ENCODE peak calls at places on chromosomes 2 and 18, in ten cellular contexts. One of them, this sample, is unnamed.

GRCh38 chr2:237895544-237896506 is 36.4 kb downstream of the RAMP1 start:
- DNase-seq in HCT116: no peak
- DNase-seq in CD4-positive, CD25-positive, alpha-beta regulatory T cell: no peak
- DNase-seq in tibial artery: peak; percentile 77
- DNase-seq in GM06990: no peak
- DNase-seq in pancreas: peak; percentile 47
- DNase-seq in C1 segment of cervical spinal cord: peak; percentile 77
- DNase-seq in stimulated activated CD8-positive, alpha-beta memory T cell treated with anti-CD3 and anti-CD28 coated beads, Interleukin-12 subunit alpha, Interleukin-12 subunit beta, amount 100 ng/mL, for 1 hour: no peak
- DNase-seq in activated CD4-positive, CD25-positive, alpha-beta regulatory T cell: no peak
- DNase-seq in SJCRH30: peak; percentile 51
- DNase-seq in this sample: peak; percentile 94

GRCh38 chr18:76265375-76266225 is 229.4 kb downstream of the ZNF516 start:
- DNase-seq in CD4-positive, CD25-positive, alpha-beta regulatory T cell: no peak
- DNase-seq in SJCRH30: no peak
- DNase-seq in tibial artery: peak; percentile 82
- DNase-seq in stimulated activated CD8-positive, alpha-beta memory T cell treated with anti-CD3 and anti-CD28 coated beads, Interleukin-12 subunit alpha, Interleukin-12 subunit beta, amount 100 ng/mL, for 1 hour: no peak
- DNase-seq in HCT116: no peak
- DNase-seq in pancreas: no peak
- DNase-seq in GM06990: no peak
- DNase-seq in C1 segment of cervical spinal cord: no peak
- DNase-seq in activated CD4-positive, CD25-positive, alpha-beta regulatory T cell: no peak
- DNase-seq in this sample: no peak

GRCh38 chr18:63062246-63062645 is 257.3 kb downstream of the BCL2 start:
- DNase-seq in SJCRH30: no peak
- DNase-seq in stimulated activated CD8-positive, alpha-beta memory T cell treated with anti-CD3 and anti-CD28 coated beads, Interleukin-12 subunit alpha, Interleukin-12 subunit beta, amount 100 ng/mL, for 1 hour: no peak
- DNase-seq in HCT116: no peak
- DNase-seq in tibial artery: no peak
- DNase-seq in C1 segment of cervical spinal cord: no peak
- DNase-seq in pancreas: no peak
- DNase-seq in activated CD4-positive, CD25-positive, alpha-beta regulatory T cell: no peak
- DNase-seq in CD4-positive, CD25-positive, alpha-beta regulatory T cell: no peak
- DNase-seq in GM06990: no peak
- DNase-seq in this sample: no peak

GRCh38 chr18:28112056-28112470 is 64.9 kb downstream of the CDH2 start:
- DNase-seq in pancreas: no peak
- DNase-seq in CD4-positive, CD25-positive, alpha-beta regulatory T cell: no peak
- DNase-seq in HCT116: no peak
- DNase-seq in activated CD4-positive, CD25-positive, alpha-beta regulatory T cell: no peak
- DNase-seq in stimulated activated CD8-positive, alpha-beta memory T cell treated with anti-CD3 and anti-CD28 coated beads, Interleukin-12 subunit alpha, Interleukin-12 subunit beta, amount 100 ng/mL, for 1 hour: no peak
- DNase-seq in C1 segment of cervical spinal cord: no peak
- DNase-seq in GM06990: no peak
- DNase-seq in SJCRH30: no peak
- DNase-seq in tibial artery: no peak
- DNase-seq in this sample: no peak

GRCh38 chr2:18741888-18742287 is 152.5 kb upstream of the NT5C1B start:
- DNase-seq in HCT116: no peak
- DNase-seq in activated CD4-positive, CD25-positive, alpha-beta regulatory T cell: no peak
- DNase-seq in CD4-positive, CD25-positive, alpha-beta regulatory T cell: no peak
- DNase-seq in SJCRH30: no peak
- DNase-seq in GM06990: no peak
- DNase-seq in C1 segment of cervical spinal cord: no peak
- DNase-seq in pancreas: no peak
- DNase-seq in stimulated activated CD8-positive, alpha-beta memory T cell treated with anti-CD3 and anti-CD28 coated beads, Interleukin-12 subunit alpha, Interleukin-12 subunit beta, amount 100 ng/mL, for 1 hour: no peak
- DNase-seq in tibial artery: no peak
- DNase-seq in this sample: no peak

GRCh38 chr2:192194065-192194865 is 468 bp downstream of the TMEFF2 start:
- DNase-seq in HCT116: no peak
- DNase-seq in SJCRH30: peak; percentile 94
- DNase-seq in activated CD4-positive, CD25-positive, alpha-beta regulatory T cell: no peak
- DNase-seq in C1 segment of cervical spinal cord: peak; percentile 77
- DNase-seq in CD4-positive, CD25-positive, alpha-beta regulatory T cell: peak; percentile 11
- DNase-seq in tibial artery: peak; percentile 21
- DNase-seq in pancreas: no peak
- DNase-seq in stimulated activated CD8-positive, alpha-beta memory T cell treated with anti-CD3 and anti-CD28 coated beads, Interleukin-12 subunit alpha, Interleukin-12 subunit beta, amount 100 ng/mL, for 1 hour: no peak
- DNase-seq in GM06990: no peak
- DNase-seq in this sample: no peak

GRCh38 chr2:126932966-126933555 is 34.4 kb downstream of the TEX51 start:
- DNase-seq in activated CD4-positive, CD25-positive, alpha-beta regulatory T cell: no peak
- DNase-seq in HCT116: no peak
- DNase-seq in stimulated activated CD8-positive, alpha-beta memory T cell treated with anti-CD3 and anti-CD28 coated beads, Interleukin-12 subunit alpha, Interleukin-12 subunit beta, amount 100 ng/mL, for 1 hour: no peak
- DNase-seq in CD4-positive, CD25-positive, alpha-beta regulatory T cell: no peak
- DNase-seq in pancreas: no peak
- DNase-seq in C1 segment of cervical spinal cord: no peak
- DNase-seq in tibial artery: no peak
- DNase-seq in GM06990: no peak
- DNase-seq in SJCRH30: no peak
- DNase-seq in this sample: no peak

GRCh38 chr2:37871453-37872191 is 53.5 kb upstream of the RMDN2 start:
- DNase-seq in tibial artery: no peak
- DNase-seq in SJCRH30: no peak
- DNase-seq in HCT116: no peak
- DNase-seq in activated CD4-positive, CD25-positive, alpha-beta regulatory T cell: no peak
- DNase-seq in CD4-positive, CD25-positive, alpha-beta regulatory T cell: peak; percentile 50
- DNase-seq in pancreas: no peak
- DNase-seq in GM06990: no peak
- DNase-seq in stimulated activated CD8-positive, alpha-beta memory T cell treated with anti-CD3 and anti-CD28 coated beads, Interleukin-12 subunit alpha, Interleukin-12 subunit beta, amount 100 ng/mL, for 1 hour: no peak
- DNase-seq in C1 segment of cervical spinal cord: no peak
- DNase-seq in this sample: no peak

GRCh38 chr2:63977904-63978303 is 41.3 kb downstream of the VPS54 start:
- DNase-seq in HCT116: no peak
- DNase-seq in stimulated activated CD8-positive, alpha-beta memory T cell treated with anti-CD3 and anti-CD28 coated beads, Interleukin-12 subunit alpha, Interleukin-12 subunit beta, amount 100 ng/mL, for 1 hour: no peak
- DNase-seq in tibial artery: no peak
- DNase-seq in GM06990: peak; percentile 24
- DNase-seq in activated CD4-positive, CD25-positive, alpha-beta regulatory T cell: no peak
- DNase-seq in CD4-positive, CD25-positive, alpha-beta regulatory T cell: peak; percentile 91
- DNase-seq in C1 segment of cervical spinal cord: no peak
- DNase-seq in pancreas: no peak
- DNase-seq in SJCRH30: no peak
- DNase-seq in this sample: no peak

GRCh38 chr18:76443519-76444435 is 51.3 kb downstream of the ZNF516 start:
- DNase-seq in activated CD4-positive, CD25-positive, alpha-beta regulatory T cell: no peak
- DNase-seq in C1 segment of cervical spinal cord: no peak
- DNase-seq in tibial artery: no peak
- DNase-seq in SJCRH30: no peak
- DNase-seq in pancreas: no peak
- DNase-seq in CD4-positive, CD25-positive, alpha-beta regulatory T cell: no peak
- DNase-seq in HCT116: no peak
- DNase-seq in stimulated activated CD8-positive, alpha-beta memory T cell treated with anti-CD3 and anti-CD28 coated beads, Interleukin-12 subunit alpha, Interleukin-12 subunit beta, amount 100 ng/mL, for 1 hour: no peak
- DNase-seq in GM06990: no peak
- DNase-seq in this sample: peak; percentile 40

GRCh38 chr2:25316101-25316500 is 25.6 kb downstream of the DNMT3A start:
- DNase-seq in C1 segment of cervical spinal cord: peak; percentile 24
- DNase-seq in tibial artery: peak; percentile 62
- DNase-seq in GM06990: no peak
- DNase-seq in stimulated activated CD8-positive, alpha-beta memory T cell treated with anti-CD3 and anti-CD28 coated beads, Interleukin-12 subunit alpha, Interleukin-12 subunit beta, amount 100 ng/mL, for 1 hour: no peak
- DNase-seq in HCT116: no peak
- DNase-seq in pancreas: no peak
- DNase-seq in activated CD4-positive, CD25-positive, alpha-beta regulatory T cell: no peak
- DNase-seq in CD4-positive, CD25-positive, alpha-beta regulatory T cell: no peak
- DNase-seq in SJCRH30: no peak
- DNase-seq in this sample: no peak

GRCh38 chr2:25618676-25619075 is 54.7 kb downstream of the DTNB start:
- DNase-seq in CD4-positive, CD25-positive, alpha-beta regulatory T cell: no peak
- DNase-seq in HCT116: peak; percentile 53
- DNase-seq in GM06990: no peak
- DNase-seq in stimulated activated CD8-positive, alpha-beta memory T cell treated with anti-CD3 and anti-CD28 coated beads, Interleukin-12 subunit alpha, Interleukin-12 subunit beta, amount 100 ng/mL, for 1 hour: no peak
- DNase-seq in activated CD4-positive, CD25-positive, alpha-beta regulatory T cell: no peak
- DNase-seq in pancreas: no peak
- DNase-seq in SJCRH30: peak; percentile 59
- DNase-seq in C1 segment of cervical spinal cord: no peak
- DNase-seq in tibial artery: no peak
- DNase-seq in this sample: no peak

GRCh38 chr2:217839073-217839749 is 163.6 kb downstream of the TNS1 start:
- DNase-seq in pancreas: no peak
- DNase-seq in stimulated activated CD8-positive, alpha-beta memory T cell treated with anti-CD3 and anti-CD28 coated beads, Interleukin-12 subunit alpha, Interleukin-12 subunit beta, amount 100 ng/mL, for 1 hour: no peak
- DNase-seq in GM06990: no peak
- DNase-seq in HCT116: no peak
- DNase-seq in CD4-positive, CD25-positive, alpha-beta regulatory T cell: no peak
- DNase-seq in SJCRH30: no peak
- DNase-seq in tibial artery: no peak
- DNase-seq in C1 segment of cervical spinal cord: no peak
- DNase-seq in activated CD4-positive, CD25-positive, alpha-beta regulatory T cell: no peak
- DNase-seq in this sample: no peak

GRCh38 chr2:3481011-3481400 is 38.3 kb downstream of the ADI1 start:
- DNase-seq in HCT116: no peak
- DNase-seq in CD4-positive, CD25-positive, alpha-beta regulatory T cell: no peak
- DNase-seq in C1 segment of cervical spinal cord: no peak
- DNase-seq in stimulated activated CD8-positive, alpha-beta memory T cell treated with anti-CD3 and anti-CD28 coated beads, Interleukin-12 subunit alpha, Interleukin-12 subunit beta, amount 100 ng/mL, for 1 hour: no peak
- DNase-seq in pancreas: no peak
- DNase-seq in SJCRH30: no peak
- DNase-seq in activated CD4-positive, CD25-positive, alpha-beta regulatory T cell: no peak
- DNase-seq in tibial artery: no peak
- DNase-seq in GM06990: no peak
- DNase-seq in this sample: no peak

GRCh38 chr2:235554936-235555335 is 61.1 kb downstream of the AGAP1 start:
- DNase-seq in activated CD4-positive, CD25-positive, alpha-beta regulatory T cell: no peak
- DNase-seq in HCT116: no peak
- DNase-seq in CD4-positive, CD25-positive, alpha-beta regulatory T cell: no peak
- DNase-seq in GM06990: no peak
- DNase-seq in pancreas: no peak
- DNase-seq in stimulated activated CD8-positive, alpha-beta memory T cell treated with anti-CD3 and anti-CD28 coated beads, Interleukin-12 subunit alpha, Interleukin-12 subunit beta, amount 100 ng/mL, for 1 hour: no peak
- DNase-seq in tibial artery: no peak
- DNase-seq in C1 segment of cervical spinal cord: no peak
- DNase-seq in SJCRH30: no peak
- DNase-seq in this sample: no peak

GRCh38 chr18:58407649-58408407 is 221.1 kb downstream of the ALPK2 start:
- DNase-seq in stimulated activated CD8-positive, alpha-beta memory T cell treated with anti-CD3 and anti-CD28 coated beads, Interleukin-12 subunit alpha, Interleukin-12 subunit beta, amount 100 ng/mL, for 1 hour: no peak
- DNase-seq in HCT116: no peak
- DNase-seq in activated CD4-positive, CD25-positive, alpha-beta regulatory T cell: no peak
- DNase-seq in tibial artery: no peak
- DNase-seq in CD4-positive, CD25-positive, alpha-beta regulatory T cell: no peak
- DNase-seq in pancreas: no peak
- DNase-seq in GM06990: no peak
- DNase-seq in C1 segment of cervical spinal cord: no peak
- DNase-seq in SJCRH30: no peak
- DNase-seq in this sample: no peak

GRCh38 chr2:121699421-121700328 is 37.0 kb downstream of the NIFK start:
- DNase-seq in pancreas: peak; percentile 42
- DNase-seq in stimulated activated CD8-positive, alpha-beta memory T cell treated with anti-CD3 and anti-CD28 coated beads, Interleukin-12 subunit alpha, Interleukin-12 subunit beta, amount 100 ng/mL, for 1 hour: peak; percentile 76
- DNase-seq in tibial artery: no peak
- DNase-seq in C1 segment of cervical spinal cord: no peak
- DNase-seq in activated CD4-positive, CD25-positive, alpha-beta regulatory T cell: peak; percentile 67
- DNase-seq in CD4-positive, CD25-positive, alpha-beta regulatory T cell: peak; percentile 88
- DNase-seq in HCT116: peak; percentile 71
- DNase-seq in GM06990: peak; percentile 72
- DNase-seq in SJCRH30: peak; percentile 53
- DNase-seq in this sample: no peak

GRCh38 chr2:224650815-224651439 is 65.2 kb downstream of the CCDC195 start:
- DNase-seq in tibial artery: no peak
- DNase-seq in C1 segment of cervical spinal cord: no peak
- DNase-seq in pancreas: no peak
- DNase-seq in stimulated activated CD8-positive, alpha-beta memory T cell treated with anti-CD3 and anti-CD28 coated beads, Interleukin-12 subunit alpha, Interleukin-12 subunit beta, amount 100 ng/mL, for 1 hour: no peak
- DNase-seq in GM06990: no peak
- DNase-seq in CD4-positive, CD25-positive, alpha-beta regulatory T cell: peak; percentile 66
- DNase-seq in activated CD4-positive, CD25-positive, alpha-beta regulatory T cell: no peak
- DNase-seq in HCT116: peak; percentile 53
- DNase-seq in SJCRH30: peak; percentile 89
- DNase-seq in this sample: no peak

GRCh38 chr2:37472959-37473358 is 128.5 kb downstream of the QPCT start:
- DNase-seq in tibial artery: peak; percentile 44
- DNase-seq in C1 segment of cervical spinal cord: no peak
- DNase-seq in SJCRH30: peak; percentile 34
- DNase-seq in GM06990: no peak
- DNase-seq in activated CD4-positive, CD25-positive, alpha-beta regulatory T cell: no peak
- DNase-seq in pancreas: no peak
- DNase-seq in stimulated activated CD8-positive, alpha-beta memory T cell treated with anti-CD3 and anti-CD28 coated beads, Interleukin-12 subunit alpha, Interleukin-12 subunit beta, amount 100 ng/mL, for 1 hour: no peak
- DNase-seq in CD4-positive, CD25-positive, alpha-beta regulatory T cell: no peak
- DNase-seq in HCT116: no peak
- DNase-seq in this sample: no peak

GRCh38 chr2:6772366-6772710 is 93.4 kb downstream of the CMPK2 start:
- DNase-seq in tibial artery: no peak
- DNase-seq in stimulated activated CD8-positive, alpha-beta memory T cell treated with anti-CD3 and anti-CD28 coated beads, Interleukin-12 subunit alpha, Interleukin-12 subunit beta, amount 100 ng/mL, for 1 hour: no peak
- DNase-seq in SJCRH30: peak; percentile 60
- DNase-seq in GM06990: no peak
- DNase-seq in HCT116: no peak
- DNase-seq in CD4-positive, CD25-positive, alpha-beta regulatory T cell: no peak
- DNase-seq in activated CD4-positive, CD25-positive, alpha-beta regulatory T cell: no peak
- DNase-seq in pancreas: no peak
- DNase-seq in C1 segment of cervical spinal cord: no peak
- DNase-seq in this sample: no peak

GRCh38 chr2:174158003-174158402 is 90.3 kb downstream of the OLA1 start:
- DNase-seq in activated CD4-positive, CD25-positive, alpha-beta regulatory T cell: no peak
- DNase-seq in tibial artery: no peak
- DNase-seq in C1 segment of cervical spinal cord: peak; percentile 0
- DNase-seq in GM06990: no peak
- DNase-seq in CD4-positive, CD25-positive, alpha-beta regulatory T cell: peak; percentile 59
- DNase-seq in pancreas: no peak
- DNase-seq in SJCRH30: peak; percentile 53
- DNase-seq in stimulated activated CD8-positive, alpha-beta memory T cell treated with anti-CD3 and anti-CD28 coated beads, Interleukin-12 subunit alpha, Interleukin-12 subunit beta, amount 100 ng/mL, for 1 hour: no peak
- DNase-seq in HCT116: peak; percentile 51
- DNase-seq in this sample: no peak

GRCh38 chr2:218999881-219000568 is 6.8 kb upstream of the CRYBA2 start:
- DNase-seq in HCT116: no peak
- DNase-seq in C1 segment of cervical spinal cord: no peak
- DNase-seq in GM06990: no peak
- DNase-seq in tibial artery: no peak
- DNase-seq in SJCRH30: peak; percentile 9
- DNase-seq in pancreas: peak; percentile 57
- DNase-seq in CD4-positive, CD25-positive, alpha-beta regulatory T cell: no peak
- DNase-seq in activated CD4-positive, CD25-positive, alpha-beta regulatory T cell: no peak
- DNase-seq in stimulated activated CD8-positive, alpha-beta memory T cell treated with anti-CD3 and anti-CD28 coated beads, Interleukin-12 subunit alpha, Interleukin-12 subunit beta, amount 100 ng/mL, for 1 hour: no peak
- DNase-seq in this sample: no peak

GRCh38 chr2:69482471-69482870 is 45.2 kb upstream of the NFU1 start:
- DNase-seq in CD4-positive, CD25-positive, alpha-beta regulatory T cell: no peak
- DNase-seq in stimulated activated CD8-positive, alpha-beta memory T cell treated with anti-CD3 and anti-CD28 coated beads, Interleukin-12 subunit alpha, Interleukin-12 subunit beta, amount 100 ng/mL, for 1 hour: no peak
- DNase-seq in pancreas: no peak
- DNase-seq in GM06990: peak; percentile 15
- DNase-seq in C1 segment of cervical spinal cord: no peak
- DNase-seq in HCT116: no peak
- DNase-seq in SJCRH30: no peak
- DNase-seq in activated CD4-positive, CD25-positive, alpha-beta regulatory T cell: no peak
- DNase-seq in tibial artery: no peak
- DNase-seq in this sample: no peak

GRCh38 chr18:46536215-46536874 is 120.7 kb downstream of the LOXHD1 start:
- DNase-seq in GM06990: no peak
- DNase-seq in pancreas: no peak
- DNase-seq in stimulated activated CD8-positive, alpha-beta memory T cell treated with anti-CD3 and anti-CD28 coated beads, Interleukin-12 subunit alpha, Interleukin-12 subunit beta, amount 100 ng/mL, for 1 hour: no peak
- DNase-seq in HCT116: peak; percentile 64
- DNase-seq in C1 segment of cervical spinal cord: no peak
- DNase-seq in CD4-positive, CD25-positive, alpha-beta regulatory T cell: no peak
- DNase-seq in tibial artery: no peak
- DNase-seq in SJCRH30: no peak
- DNase-seq in activated CD4-positive, CD25-positive, alpha-beta regulatory T cell: no peak
- DNase-seq in this sample: no peak

GRCh38 chr2:159073256-159073655 is 104.8 kb downstream of the TANC1 start:
- DNase-seq in SJCRH30: no peak
- DNase-seq in C1 segment of cervical spinal cord: no peak
- DNase-seq in activated CD4-positive, CD25-positive, alpha-beta regulatory T cell: no peak
- DNase-seq in pancreas: no peak
- DNase-seq in CD4-positive, CD25-positive, alpha-beta regulatory T cell: no peak
- DNase-seq in tibial artery: no peak
- DNase-seq in GM06990: no peak
- DNase-seq in HCT116: no peak
- DNase-seq in stimulated activated CD8-positive, alpha-beta memory T cell treated with anti-CD3 and anti-CD28 coated beads, Interleukin-12 subunit alpha, Interleukin-12 subunit beta, amount 100 ng/mL, for 1 hour: no peak
- DNase-seq in this sample: no peak

GRCh38 chr2:62270728-62271127 is 74.8 kb downstream of the B3GNT2 start:
- DNase-seq in activated CD4-positive, CD25-positive, alpha-beta regulatory T cell: no peak
- DNase-seq in CD4-positive, CD25-positive, alpha-beta regulatory T cell: no peak
- DNase-seq in tibial artery: peak; percentile 47
- DNase-seq in pancreas: peak; percentile 43
- DNase-seq in SJCRH30: peak; percentile 66
- DNase-seq in C1 segment of cervical spinal cord: no peak
- DNase-seq in stimulated activated CD8-positive, alpha-beta memory T cell treated with anti-CD3 and anti-CD28 coated beads, Interleukin-12 subunit alpha, Interleukin-12 subunit beta, amount 100 ng/mL, for 1 hour: no peak
- DNase-seq in GM06990: no peak
- DNase-seq in HCT116: no peak
- DNase-seq in this sample: no peak

GRCh38 chr2:128440087-128440665 is 121.5 kb upstream of the HS6ST1 start:
- DNase-seq in tibial artery: no peak
- DNase-seq in GM06990: no peak
- DNase-seq in C1 segment of cervical spinal cord: no peak
- DNase-seq in pancreas: no peak
- DNase-seq in stimulated activated CD8-positive, alpha-beta memory T cell treated with anti-CD3 and anti-CD28 coated beads, Interleukin-12 subunit alpha, Interleukin-12 subunit beta, amount 100 ng/mL, for 1 hour: no peak
- DNase-seq in SJCRH30: no peak
- DNase-seq in HCT116: no peak
- DNase-seq in activated CD4-positive, CD25-positive, alpha-beta regulatory T cell: no peak
- DNase-seq in CD4-positive, CD25-positive, alpha-beta regulatory T cell: no peak
- DNase-seq in this sample: peak; percentile 69

GRCh38 chr2:65204461-65205230 is 23.0 kb upstream of the ACTR2 start:
- DNase-seq in SJCRH30: peak; percentile 32
- DNase-seq in stimulated activated CD8-positive, alpha-beta memory T cell treated with anti-CD3 and anti-CD28 coated beads, Interleukin-12 subunit alpha, Interleukin-12 subunit beta, amount 100 ng/mL, for 1 hour: no peak
- DNase-seq in HCT116: no peak
- DNase-seq in GM06990: no peak
- DNase-seq in C1 segment of cervical spinal cord: no peak
- DNase-seq in activated CD4-positive, CD25-positive, alpha-beta regulatory T cell: no peak
- DNase-seq in CD4-positive, CD25-positive, alpha-beta regulatory T cell: peak; percentile 15
- DNase-seq in pancreas: no peak
- DNase-seq in tibial artery: no peak
- DNase-seq in this sample: no peak